ENCODE peak calls at places on chromosomes 16 and 17, in eight cellular contexts. Q, E, C, M, Z, D, L and Y are unnamed samples.

GRCh38 chr17:39903158-39903884 is 15.1 kb downstream of the GSDMB start:
- DNase-seq in Q (no peak), E (no peak), C (no peak), M (no peak), Z (no peak), D (no peak), L (no peak), Y (no peak)

GRCh38 chr16:69243479-69243878 is 56.5 kb downstream of the SNTB2 start:
- DNase-seq in Q (no peak), E (no peak), C (no peak), M (no peak), Z (no peak), D (no peak), L (peak), Y (no peak)

GRCh38 chr17:74842599-74843351 is 16.9 kb downstream of the GRIN2C start:
- DNase-seq in Q (peak), E (peak), C (no peak), M (peak), Z (no peak), D (peak), L (peak), Y (peak)

GRCh38 chr17:75819116-75819515 is 25.1 kb downstream of the UNC13D start:
- DNase-seq in Q (no peak), E (no peak), C (no peak), M (peak), Z (no peak), D (no peak), L (no peak), Y (no peak)

GRCh38 chr16:79920685-79921084 is 320.1 kb upstream of the MAF start:
- DNase-seq in Q (no peak), E (no peak), C (no peak), M (no peak), Z (no peak), D (no peak), L (no peak), Y (no peak)

GRCh38 chr16:66858740-66859396 is 14.7 kb downstream of the CA7 start:
- DNase-seq in Q (no peak), E (no peak), C (no peak), M (no peak), Z (no peak), D (no peak), L (peak), Y (no peak)

GRCh38 chr16:2486645-2487516 is 12.0 kb downstream of the TBC1D24 start:
- DNase-seq in Q (no peak), E (peak), C (peak), M (no peak), Z (peak), D (peak), L (no peak), Y (no peak)

GRCh38 chr16:87435399-87436224 is 43.5 kb downstream of the MAP1LC3B start:
- DNase-seq in Q (no peak), E (no peak), C (no peak), M (no peak), Z (no peak), D (no peak), L (peak), Y (no peak)

GRCh38 chr17:9924735-9925191 is 19.7 kb upstream of the RCVRN start:
- DNase-seq in Q (peak), E (peak), C (no peak), M (peak), Z (no peak), D (no peak), L (peak), Y (peak)

GRCh38 chr16:50857881-50858280 is 116.0 kb downstream of the CYLD start:
- DNase-seq in Q (no peak), E (no peak), C (no peak), M (no peak), Z (no peak), D (no peak), L (no peak), Y (no peak)

GRCh38 chr16:10039220-10040096 is 142.8 kb downstream of the GRIN2A start:
- DNase-seq in Q (peak), E (peak), C (no peak), M (peak), Z (no peak), D (peak), L (peak), Y (no peak)

GRCh38 chr17:65633146-65633881 is 71.9 kb upstream of the AXIN2 start:
- DNase-seq in Q (no peak), E (no peak), C (no peak), M (no peak), Z (no peak), D (no peak), L (no peak), Y (no peak)

GRCh38 chr17:17819561-17819995 is 17.2 kb downstream of the SREBF1 start:
- DNase-seq in Q (no peak), E (no peak), C (peak), M (no peak), Z (peak), D (peak), L (peak), Y (no peak)

GRCh38 chr17:73639322-73639721 is 4.9 kb downstream of the SDK2 start:
- DNase-seq in Q (no peak), E (no peak), C (no peak), M (peak), Z (no peak), D (no peak), L (no peak), Y (no peak)

GRCh38 chr17:44278006-44278405 is 10.1 kb upstream of the SLC4A1 start:
- DNase-seq in Q (no peak), E (no peak), C (no peak), M (no peak), Z (no peak), D (no peak), L (no peak), Y (no peak)

GRCh38 chr17:6596511-6596910 is 40.2 kb upstream of the PITPNM3 start:
- DNase-seq in Q (no peak), E (no peak), C (no peak), M (no peak), Z (no peak), D (no peak), L (no peak), Y (no peak)

GRCh38 chr16:53054670-53055485 is at the start of gene CHD9:
- DNase-seq in Q (peak), E (peak), C (peak), M (peak), Z (peak), D (peak), L (peak), Y (peak)

GRCh38 chr17:45101883-45102811 is 30.2 kb downstream of the PLCD3 start:
- DNase-seq in Q (no peak), E (no peak), C (no peak), M (no peak), Z (no peak), D (no peak), L (no peak), Y (no peak)

GRCh38 chr17:67649891-67650290 is 67.8 kb upstream of the NOL11 start:
- DNase-seq in Q (no peak), E (no peak), C (no peak), M (no peak), Z (no peak), D (no peak), L (no peak), Y (no peak)

GRCh38 chr16:86597880-86598606 is 19.7 kb downstream of the FOXL1 start:
- DNase-seq in Q (no peak), E (no peak), C (no peak), M (no peak), Z (no peak), D (no peak), L (peak), Y (no peak)

GRCh38 chr17:29726721-29727252 is 104.1 kb upstream of the CORO6 start:
- DNase-seq in Q (no peak), E (no peak), C (no peak), M (no peak), Z (no peak), D (no peak), L (no peak), Y (no peak)

GRCh38 chr16:19923396-19923795 is 38.7 kb upstream of the GPRC5B start:
- DNase-seq in Q (no peak), E (no peak), C (no peak), M (no peak), Z (no peak), D (no peak), L (no peak), Y (no peak)

GRCh38 chr16:87074635-87075318 is 242.4 kb downstream of the C16orf95 start:
- DNase-seq in Q (no peak), E (no peak), C (no peak), M (peak), Z (no peak), D (no peak), L (no peak), Y (no peak)

GRCh38 chr17:2962729-2963128 is 100.7 kb downstream of the OR1D5 start:
- DNase-seq in Q (no peak), E (no peak), C (no peak), M (no peak), Z (no peak), D (no peak), L (no peak), Y (no peak)

GRCh38 chr17:81494984-81495383 is 17.6 kb downstream of the ACTG1 start:
- DNase-seq in Q (no peak), E (peak), C (no peak), M (peak), Z (no peak), D (peak), L (no peak), Y (no peak)

GRCh38 chr17:338442-339192 is 14.0 kb downstream of the RPH3AL start:
- DNase-seq in Q (no peak), E (peak), C (no peak), M (peak), Z (no peak), D (no peak), L (no peak), Y (no peak)

GRCh38 chr16:31487720-31488629 is 5.1 kb downstream of the SLC5A2 start:
- DNase-seq in Q (peak), E (peak), C (peak), M (peak), Z (peak), D (peak), L (peak), Y (peak)